ENCODE peak calls at places on chromosome 3, in five cellular contexts. One of them, this sample, is unnamed.

GRCh38 chr3:10706156-10707088 is 109.6 kb upstream of the SLC6A11 start:
- DNase-seq in esophagus muscularis mucosa: no peak
- DNase-seq in suprapubic skin: no peak
- DNase-seq in tibial nerve: no peak
- DNase-seq in A549: no peak
- DNase-seq in this sample: no peak

GRCh38 chr3:181699171-181699903 is 12.4 kb upstream of the SOX2 start:
- DNase-seq in tibial nerve: no peak
- DNase-seq in suprapubic skin: no peak
- DNase-seq in A549: no peak
- DNase-seq in esophagus muscularis mucosa: no peak
- DNase-seq in this sample: no peak

GRCh38 chr3:105458518-105459215 is 92.0 kb downstream of the ALCAM start:
- DNase-seq in tibial nerve: no peak
- DNase-seq in esophagus muscularis mucosa: no peak
- DNase-seq in A549: no peak
- DNase-seq in suprapubic skin: no peak
- DNase-seq in this sample: no peak

GRCh38 chr3:120448707-120449650 is 1.8 kb downstream of the FSTL1 start:
- DNase-seq in esophagus muscularis mucosa: no peak
- DNase-seq in A549: no peak
- DNase-seq in suprapubic skin: no peak
- DNase-seq in tibial nerve: no peak
- DNase-seq in this sample: no peak

GRCh38 chr3:67853520-67853919 is 199.1 kb upstream of the SUCLG2 start:
- DNase-seq in suprapubic skin: no peak
- DNase-seq in A549: no peak
- DNase-seq in tibial nerve: no peak
- DNase-seq in esophagus muscularis mucosa: no peak
- DNase-seq in this sample: no peak

GRCh38 chr3:169134194-169134593 is 529.3 kb downstream of the MECOM start:
- DNase-seq in esophagus muscularis mucosa: no peak
- DNase-seq in suprapubic skin: no peak
- DNase-seq in A549: no peak
- DNase-seq in tibial nerve: no peak
- DNase-seq in this sample: no peak

GRCh38 chr3:131216801-131217200 is 164.8 kb upstream of the NUDT16 start:
- DNase-seq in tibial nerve: no peak
- DNase-seq in A549: peak; percentile 23
- DNase-seq in esophagus muscularis mucosa: no peak
- DNase-seq in suprapubic skin: no peak
- DNase-seq in this sample: peak; percentile 28

GRCh38 chr3:182717216-182717615 is 76.1 kb upstream of the ATP11B start:
- DNase-seq in tibial nerve: no peak
- DNase-seq in A549: no peak
- DNase-seq in esophagus muscularis mucosa: no peak
- DNase-seq in suprapubic skin: no peak
- DNase-seq in this sample: no peak

GRCh38 chr3:24688446-24689148 is 193.9 kb upstream of the THRB start:
- DNase-seq in tibial nerve: no peak
- DNase-seq in A549: no peak
- DNase-seq in suprapubic skin: no peak
- DNase-seq in esophagus muscularis mucosa: no peak
- DNase-seq in this sample: peak; percentile 10

GRCh38 chr3:30286811-30287210 is 319.6 kb upstream of the TGFBR2 start:
- DNase-seq in esophagus muscularis mucosa: no peak
- DNase-seq in tibial nerve: no peak
- DNase-seq in suprapubic skin: no peak
- DNase-seq in A549: no peak
- DNase-seq in this sample: no peak

GRCh38 chr3:32733631-32734229 is 48.7 kb downstream of the CNOT10 start:
- DNase-seq in esophagus muscularis mucosa: no peak
- DNase-seq in A549: peak; percentile 42
- DNase-seq in tibial nerve: no peak
- DNase-seq in suprapubic skin: no peak
- DNase-seq in this sample: peak; percentile 62

GRCh38 chr3:177640319-177640997 is 443.2 kb upstream of the TBL1XR1 start:
- DNase-seq in tibial nerve: no peak
- DNase-seq in esophagus muscularis mucosa: no peak
- DNase-seq in suprapubic skin: no peak
- DNase-seq in A549: no peak
- DNase-seq in this sample: no peak

GRCh38 chr3:108894981-108895380 is 58.7 kb downstream of the GUCA1C start:
- DNase-seq in A549: no peak
- DNase-seq in tibial nerve: no peak
- DNase-seq in suprapubic skin: no peak
- DNase-seq in esophagus muscularis mucosa: no peak
- DNase-seq in this sample: no peak

GRCh38 chr3:45499529-45499928 is 95.0 kb upstream of the LIMD1 start:
- DNase-seq in esophagus muscularis mucosa: no peak
- DNase-seq in tibial nerve: no peak
- DNase-seq in A549: peak; percentile 19
- DNase-seq in suprapubic skin: no peak
- DNase-seq in this sample: peak; percentile 12

GRCh38 chr3:178785961-178786360 is 249.7 kb downstream of the KCNMB2 start:
- DNase-seq in tibial nerve: no peak
- DNase-seq in esophagus muscularis mucosa: no peak
- DNase-seq in A549: no peak
- DNase-seq in suprapubic skin: no peak
- DNase-seq in this sample: no peak

GRCh38 chr3:151686257-151686656 is 47.5 kb upstream of the AADACL2 start:
- DNase-seq in tibial nerve: no peak
- DNase-seq in esophagus muscularis mucosa: no peak
- DNase-seq in suprapubic skin: no peak
- DNase-seq in A549: no peak
- DNase-seq in this sample: no peak

GRCh38 chr3:16332904-16333426 is 68.0 kb downstream of the OXNAD1 start:
- DNase-seq in tibial nerve: no peak
- DNase-seq in suprapubic skin: no peak
- DNase-seq in A549: no peak
- DNase-seq in esophagus muscularis mucosa: no peak
- DNase-seq in this sample: peak; percentile 93

GRCh38 chr3:43185656-43186375 is 79.9 kb upstream of the POMGNT2 start:
- DNase-seq in esophagus muscularis mucosa: no peak
- DNase-seq in A549: no peak
- DNase-seq in tibial nerve: no peak
- DNase-seq in suprapubic skin: no peak
- DNase-seq in this sample: no peak

GRCh38 chr3:131082246-131082645 is 55.6 kb downstream of the NEK11 start:
- DNase-seq in A549: no peak
- DNase-seq in esophagus muscularis mucosa: no peak
- DNase-seq in suprapubic skin: no peak
- DNase-seq in tibial nerve: no peak
- DNase-seq in this sample: no peak

GRCh38 chr3:64143399-64144130 is 81.7 kb downstream of the PRICKLE2 start:
- DNase-seq in suprapubic skin: no peak
- DNase-seq in A549: no peak
- DNase-seq in esophagus muscularis mucosa: no peak
- DNase-seq in tibial nerve: no peak
- DNase-seq in this sample: no peak

GRCh38 chr3:40237892-40238571 is 71.5 kb upstream of the EIF1B start:
- DNase-seq in esophagus muscularis mucosa: no peak
- DNase-seq in suprapubic skin: no peak
- DNase-seq in A549: peak; percentile 8
- DNase-seq in tibial nerve: no peak
- DNase-seq in this sample: no peak

GRCh38 chr3:77392181-77392580 is 352.3 kb downstream of the ROBO2 start:
- DNase-seq in tibial nerve: no peak
- DNase-seq in A549: no peak
- DNase-seq in esophagus muscularis mucosa: no peak
- DNase-seq in suprapubic skin: no peak
- DNase-seq in this sample: no peak

GRCh38 chr3:175716451-175716850 is 857.3 kb downstream of the NAALADL2 start:
- DNase-seq in esophagus muscularis mucosa: no peak
- DNase-seq in A549: no peak
- DNase-seq in tibial nerve: no peak
- DNase-seq in suprapubic skin: no peak
- DNase-seq in this sample: no peak

GRCh38 chr3:135263331-135263730 is 468.3 kb downstream of the EPHB1 start:
- DNase-seq in A549: no peak
- DNase-seq in suprapubic skin: no peak
- DNase-seq in tibial nerve: no peak
- DNase-seq in esophagus muscularis mucosa: no peak
- DNase-seq in this sample: no peak

GRCh38 chr3:155241559-155241958 is 51.9 kb downstream of the STRIT1 start:
- DNase-seq in tibial nerve: no peak
- DNase-seq in esophagus muscularis mucosa: no peak
- DNase-seq in A549: no peak
- DNase-seq in suprapubic skin: no peak
- DNase-seq in this sample: no peak

GRCh38 chr3:141405025-141405424 is 36.7 kb downstream of the ZBTB38 start:
- DNase-seq in suprapubic skin: no peak
- DNase-seq in esophagus muscularis mucosa: no peak
- DNase-seq in A549: no peak
- DNase-seq in tibial nerve: no peak
- DNase-seq in this sample: no peak

GRCh38 chr3:129657261-129658046 is 51.0 kb upstream of the PLXND1 start:
- DNase-seq in suprapubic skin: no peak
- DNase-seq in tibial nerve: no peak
- DNase-seq in A549: no peak
- DNase-seq in esophagus muscularis mucosa: no peak
- DNase-seq in this sample: no peak

GRCh38 chr3:52523386-52524257 is 10.0 kb downstream of the NT5DC2 start:
- DNase-seq in tibial nerve: peak; percentile 11
- DNase-seq in suprapubic skin: peak; percentile 61
- DNase-seq in A549: no peak
- DNase-seq in esophagus muscularis mucosa: no peak
- DNase-seq in this sample: no peak

GRCh38 chr3:174533286-174533685 is 325.8 kb upstream of the NAALADL2 start:
- DNase-seq in A549: no peak
- DNase-seq in esophagus muscularis mucosa: no peak
- DNase-seq in tibial nerve: no peak
- DNase-seq in suprapubic skin: no peak
- DNase-seq in this sample: no peak

GRCh38 chr3:10198761-10199688 is 34.3 kb downstream of the IRAK2 start:
- DNase-seq in suprapubic skin: no peak
- DNase-seq in tibial nerve: no peak
- DNase-seq in A549: peak; percentile 50
- DNase-seq in esophagus muscularis mucosa: no peak
- DNase-seq in this sample: peak; percentile 12

GRCh38 chr3:115913069-115913686 is 289.9 kb downstream of the GAP43 start:
- DNase-seq in esophagus muscularis mucosa: no peak
- DNase-seq in suprapubic skin: no peak
- DNase-seq in tibial nerve: no peak
- DNase-seq in A549: peak; percentile 10
- DNase-seq in this sample: peak; percentile 13

GRCh38 chr3:169266351-169266750 is 397.2 kb downstream of the MECOM start:
- DNase-seq in A549: no peak
- DNase-seq in esophagus muscularis mucosa: no peak
- DNase-seq in suprapubic skin: no peak
- DNase-seq in tibial nerve: no peak
- DNase-seq in this sample: no peak

GRCh38 chr3:79167651-79168416 is 600.0 kb downstream of the ROBO1 start:
- DNase-seq in A549: no peak
- DNase-seq in tibial nerve: no peak
- DNase-seq in suprapubic skin: no peak
- DNase-seq in esophagus muscularis mucosa: no peak
- DNase-seq in this sample: no peak

GRCh38 chr3:79162653-79163052 is 605.1 kb downstream of the ROBO1 start:
- DNase-seq in tibial nerve: no peak
- DNase-seq in esophagus muscularis mucosa: no peak
- DNase-seq in suprapubic skin: no peak
- DNase-seq in A549: no peak
- DNase-seq in this sample: no peak

GRCh38 chr3:79161941-79162340 is 605.9 kb downstream of the ROBO1 start:
- DNase-seq in suprapubic skin: no peak
- DNase-seq in A549: no peak
- DNase-seq in esophagus muscularis mucosa: no peak
- DNase-seq in tibial nerve: no peak
- DNase-seq in this sample: no peak
- TF ChIP-seq EP300 in suprapubic skin: no peak
- TF ChIP-seq EP300 in A549: no peak
- TF ChIP-seq EP300 in esophagus muscularis mucosa: no peak
- TF ChIP-seq EP300 in tibial nerve: no peak
- TF ChIP-seq EP300 in this sample: no peak

GRCh38 chr3:82015241-82015640 is 253.8 kb upstream of the GBE1 start:
- DNase-seq in A549: no peak
- DNase-seq in esophagus muscularis mucosa: no peak
- DNase-seq in tibial nerve: no peak
- DNase-seq in suprapubic skin: no peak
- DNase-seq in this sample: no peak

GRCh38 chr3:82012775-82013174 is 251.3 kb upstream of the GBE1 start:
- DNase-seq in tibial nerve: no peak
- DNase-seq in esophagus muscularis mucosa: no peak
- DNase-seq in A549: no peak
- DNase-seq in suprapubic skin: no peak
- DNase-seq in this sample: no peak

DNA sequence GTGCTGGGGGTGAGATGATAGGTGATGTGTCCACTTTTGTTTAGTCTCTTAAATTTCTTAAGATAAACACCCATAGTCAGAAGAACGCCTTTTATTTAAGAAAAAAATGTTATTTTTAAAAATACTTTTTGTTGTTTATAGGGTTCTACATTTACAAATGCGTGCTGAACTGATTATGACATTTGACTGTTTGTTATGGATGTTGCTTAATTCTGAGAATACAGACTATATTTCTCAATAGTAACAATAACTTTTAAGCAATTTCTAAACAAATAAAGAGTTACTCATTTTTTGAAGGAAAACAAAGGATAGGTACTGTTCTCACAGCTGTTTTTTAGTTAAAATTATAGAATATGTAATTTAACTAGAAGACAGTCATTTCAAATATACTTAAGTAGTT is 249.9 kb upstream of the GBE1 start:
- DNase-seq in tibial nerve: no peak
- DNase-seq in esophagus muscularis mucosa: no peak
- DNase-seq in A549: no peak
- DNase-seq in suprapubic skin: no peak
- DNase-seq in this sample: no peak
- TF ChIP-seq EP300 in tibial nerve: no peak
- TF ChIP-seq EP300 in esophagus muscularis mucosa: no peak
- TF ChIP-seq EP300 in A549: no peak
- TF ChIP-seq EP300 in suprapubic skin: no peak
- TF ChIP-seq EP300 in this sample: no peak

DNA sequence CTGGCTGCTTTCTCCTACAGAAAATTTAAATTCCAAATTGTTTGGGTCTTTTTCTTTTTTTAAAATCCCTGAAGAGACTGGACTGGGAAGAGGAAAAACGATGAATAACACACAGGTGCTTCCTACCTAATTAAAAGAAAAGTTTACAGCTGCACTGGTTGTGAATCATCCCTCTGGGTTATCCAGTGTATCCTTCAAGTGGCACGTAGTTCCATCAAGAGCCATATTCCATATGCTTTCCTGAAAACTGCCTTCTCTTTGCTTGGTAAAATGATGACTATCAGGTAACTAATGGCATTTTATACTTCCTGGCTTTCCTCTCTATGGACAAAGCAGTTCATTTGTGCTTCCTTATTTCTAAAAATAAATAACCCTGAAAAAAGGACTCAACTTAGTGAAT is 123.2 kb downstream of the MAGI1 start:
- DNase-seq in tibial nerve: no peak
- DNase-seq in suprapubic skin: no peak
- DNase-seq in A549: no peak
- DNase-seq in esophagus muscularis mucosa: no peak
- DNase-seq in this sample: no peak
- TF ChIP-seq EP300 in tibial nerve: no peak
- TF ChIP-seq EP300 in suprapubic skin: no peak
- TF ChIP-seq EP300 in A549: no peak
- TF ChIP-seq EP300 in esophagus muscularis mucosa: no peak
- TF ChIP-seq EP300 in this sample: no peak

GRCh38 chr3:62696011-62696410 is 179.2 kb downstream of the CADPS start:
- DNase-seq in tibial nerve: no peak
- DNase-seq in suprapubic skin: no peak
- DNase-seq in esophagus muscularis mucosa: no peak
- DNase-seq in A549: no peak
- DNase-seq in this sample: no peak
- TF ChIP-seq EP300 in tibial nerve: no peak
- TF ChIP-seq EP300 in suprapubic skin: no peak
- TF ChIP-seq EP300 in esophagus muscularis mucosa: no peak
- TF ChIP-seq EP300 in A549: no peak
- TF ChIP-seq EP300 in this sample: no peak

This sample was measured in HepG2.